ENCODE peak calls at places on chromosomes 3 and 15, in nine cellular contexts. D is GM12892; Y is left kidney; O is occipital lobe; H is H4; N is HTR-8/SVneo; F is HFFc6; P is stimulated activated CD8-positive, alpha-beta memory T cell treated with anti-CD3 and anti-CD28 coated beads, Interleukin-15, amount 100 ng/mL, for 4 hours; L is activated gamma-delta T cell treated with Interleukin-2 at 50 U/mL for 16 hours. V is an unnamed sample.

GRCh38 chr3:37377670-37378069 is 203.3 kb upstream of the LRRFIP2 start:
- DNase-seq in D (no peak), Y (no peak), O (no peak), H (no peak), N (no peak), F (no peak), P (no peak), L (no peak), V (no peak)

GRCh38 chr3:184314700-184315505 is 497 bp downstream of the EIF4G1 start:
- DNase-seq in D (peak; percentile 61), Y (peak; percentile 86), O (no peak), H (peak; percentile 73), N (no peak), F (peak; percentile 60), P (peak; percentile 51), L (peak; percentile 66), V (peak; percentile 90)

GRCh38 chr3:9779721-9780450 is 10.1 kb upstream of the CAMK1 start:
- DNase-seq in D (no peak), Y (no peak), O (no peak), H (no peak), N (no peak), F (no peak), P (no peak), L (peak; percentile 19), V (no peak)

GRCh38 chr3:158748237-158748828 is 16.1 kb upstream of the RARRES1 start:
- DNase-seq in D (no peak), Y (no peak), O (no peak), H (no peak), N (no peak), F (no peak), P (no peak), L (no peak), V (peak; percentile 83)

GRCh38 chr3:56855856-56856538 is 54.2 kb upstream of the ARHGEF3 start:
- DNase-seq in D (no peak), Y (peak; percentile 57), O (peak; percentile 14), H (no peak), N (peak; percentile 39), F (no peak), P (no peak), L (no peak), V (peak; percentile 65)

GRCh38 chr15:78822514-78822913 is 11.2 kb upstream of the ADAMTS7 start:
- DNase-seq in D (no peak), Y (no peak), O (no peak), H (no peak), N (no peak), F (peak; percentile 13), P (no peak), L (no peak), V (no peak)

GRCh38 chr3:178304758-178305157 is 231.5 kb upstream of the KCNMB2 start:
- DNase-seq in D (no peak), Y (no peak), O (no peak), H (peak; percentile 63), N (peak; percentile 27), F (peak; percentile 67), P (no peak), L (no peak), V (no peak)

GRCh38 chr3:193046369-193046768 is 128.7 kb upstream of the MB21D2 start:
- DNase-seq in D (no peak), Y (no peak), O (no peak), H (no peak), N (no peak), F (no peak), P (no peak), L (no peak), V (no peak)

GRCh38 chr3:38834110-38834509 is 18.1 kb upstream of the SCN10A start:
- DNase-seq in D (no peak), Y (peak; percentile 53), O (no peak), H (peak; percentile 72), N (peak; percentile 70), F (peak; percentile 59), P (no peak), L (peak; percentile 27), V (peak; percentile 91)

GRCh38 chr3:119636194-119636593 is 24.2 kb downstream of the POPDC2 start:
- DNase-seq in D (no peak), Y (no peak), O (no peak), H (no peak), N (no peak), F (peak; percentile 12), P (no peak), L (no peak), V (peak; percentile 85)

GRCh38 chr3:53803816-53804545 is 42.2 kb downstream of the CHDH start:
- DNase-seq in D (no peak), Y (peak; percentile 18), O (no peak), H (no peak), N (no peak), F (no peak), P (no peak), L (no peak), V (no peak)

GRCh38 chr15:37900286-37901221 is 33.9 kb upstream of the TMCO5A start:
- DNase-seq in D (no peak), Y (no peak), O (no peak), H (peak; percentile 12), N (peak; percentile 41), F (peak; percentile 83), P (no peak), L (no peak), V (peak; percentile 41)

GRCh38 chr3:134366928-134367352 is 7.3 kb downstream of the AMOTL2 start:
- DNase-seq in D (no peak), Y (no peak), O (peak; percentile 91), H (no peak), N (no peak), F (peak; percentile 37), P (no peak), L (no peak), V (no peak)

GRCh38 chr3:153970735-153971347 is 150.3 kb upstream of the ARHGEF26 start:
- DNase-seq in D (no peak), Y (peak; percentile 38), O (no peak), H (no peak), N (peak; percentile 4), F (no peak), P (no peak), L (no peak), V (peak; percentile 31)

GRCh38 chr3:129001101-129001816 is at the start of gene EFCC1:
- DNase-seq in D (no peak), Y (peak; percentile 88), O (no peak), H (no peak), N (peak; percentile 34), F (no peak), P (no peak), L (no peak), V (peak; percentile 66)

GRCh38 chr3:18830087-18830486 is 318.2 kb upstream of the KCNH8 start:
- DNase-seq in D (no peak), Y (no peak), O (no peak), H (peak; percentile 8), N (no peak), F (no peak), P (no peak), L (no peak), V (no peak)

GRCh38 chr3:48433472-48434118 is 3.7 kb upstream of the PLXNB1 start:
- DNase-seq in D (no peak), Y (peak; percentile 54), O (no peak), H (no peak), N (no peak), F (peak; percentile 49), P (no peak), L (no peak), V (peak; percentile 51)

GRCh38 chr15:90201150-90201943 is at the start of gene SEMA4B:
- DNase-seq in D (peak; percentile 97), Y (peak; percentile 96), O (peak; percentile 38), H (no peak), N (peak; percentile 67), F (no peak), P (peak; percentile 52), L (peak; percentile 71), V (peak; percentile 36)

GRCh38 chr3:105518806-105519418 is 152.2 kb downstream of the ALCAM start:
- DNase-seq in D (no peak), Y (peak; percentile 70), O (no peak), H (peak; percentile 47), N (peak; percentile 45), F (peak; percentile 64), P (no peak), L (no peak), V (peak; percentile 66)

GRCh38 chr3:83226751-83227150 is 1465.3 kb upstream of the GBE1 start:
- DNase-seq in D (no peak), Y (no peak), O (no peak), H (peak; percentile 2), N (no peak), F (no peak), P (no peak), L (no peak), V (no peak)

GRCh38 chr3:122694966-122695365 is 14.3 kb downstream of the PARP14 start:
- DNase-seq in D (no peak), Y (no peak), O (no peak), H (no peak), N (no peak), F (no peak), P (no peak), L (no peak), V (no peak)

GRCh38 chr3:48428863-48429415 is 947 bp downstream of the PLXNB1 start:
- DNase-seq in D (no peak), Y (peak; percentile 89), O (no peak), H (no peak), N (peak; percentile 34), F (no peak), P (no peak), L (no peak), V (peak; percentile 35)

GRCh38 chr3:174639970-174640369 is 219.2 kb upstream of the NAALADL2 start:
- DNase-seq in D (no peak), Y (peak; percentile 11), O (no peak), H (no peak), N (no peak), F (no peak), P (no peak), L (no peak), V (no peak)

GRCh38 chr3:113441051-113441770 is at the start of gene CFAP44:
- DNase-seq in D (no peak), Y (peak; percentile 95), O (peak; percentile 60), H (no peak), N (no peak), F (no peak), P (peak; percentile 16), L (peak; percentile 49), V (peak; percentile 64)

GRCh38 chr3:153162513-153163348 is 705 bp downstream of the RAP2B start:
- DNase-seq in D (peak; percentile 10), Y (peak; percentile 74), O (peak; percentile 37), H (peak; percentile 24), N (no peak), F (no peak), P (peak; percentile 14), L (peak; percentile 31), V (peak; percentile 45)

GRCh38 chr3:185929192-185930151 is 8.3 kb downstream of the TRA2B start:
- DNase-seq in D (no peak), Y (no peak), O (no peak), H (no peak), N (no peak), F (no peak), P (no peak), L (no peak), V (no peak)